ENCODE peak calls at places on chromosomes 3 and 15, in eight cellular contexts. T is kidney epithelial cell, I is psoas muscle, K is fibroblast of mammary gland, J is kidney, Q is WERI-Rb-1, Y is GM23338, W is GM20000. U is an unnamed sample.

GRCh38 chr3:48143567-48143966 is 44.6 kb downstream of the CDC25A start:
- DNase-seq in W (no peak), K (no peak), Q (no peak), Y (no peak), I (no peak), J (no peak), T (no peak), U (no peak)

GRCh38 chr3:133883657-133884546 is 11.8 kb downstream of the RAB6B start:
- DNase-seq in T (no peak), W (no peak), Y (no peak), Q (no peak), K (no peak), J (peak; percentile 12), I (no peak), U (no peak)

GRCh38 chr3:172646439-172647015 is 64.3 kb downstream of the NCEH1 start:
- DNase-seq in Y (no peak), W (no peak), T (no peak), I (no peak), J (no peak), K (peak; percentile 76), Q (no peak), U (no peak)

GRCh38 chr3:176469694-176470205 is 727.5 kb downstream of the TBL1XR1 start:
- DNase-seq in Y (peak; percentile 25), Q (no peak), J (no peak), I (no peak), K (no peak), T (no peak), W (no peak), U (no peak)

GRCh38 chr15:96268421-96269204 is 61.9 kb upstream of the NR2F2 start:
- DNase-seq in K (peak; percentile 34), J (no peak), I (no peak), Y (peak; percentile 58), Q (no peak), W (no peak), T (no peak), U (no peak)

GRCh38 chr15:22888120-22888859 is 49.8 kb downstream of the NIPA2 start:
- DNase-seq in T (peak; percentile 82), Y (no peak), I (no peak), W (no peak), Q (no peak), J (no peak), K (peak; percentile 98), U (peak; percentile 63)

GRCh38 chr15:96693990-96694517 is 363.6 kb downstream of the NR2F2 start:
- DNase-seq in K (no peak), Y (no peak), W (no peak), Q (no peak), J (no peak), T (peak; percentile 29), I (no peak), U (no peak)

GRCh38 chr3:135090020-135090717 is 295.1 kb downstream of the EPHB1 start:
- DNase-seq in I (no peak), W (no peak), Y (no peak), J (no peak), Q (no peak), T (no peak), K (no peak), U (no peak)

GRCh38 chr3:63914312-63914711 is 2.1 kb upstream of the SCAANT1 start:
- DNase-seq in Y (no peak), I (no peak), T (no peak), J (no peak), W (no peak), K (peak; percentile 44), Q (no peak), U (no peak)

GRCh38 chr15:100438570-100438969 is 90.2 kb downstream of the CERS3 start:
- DNase-seq in Y (no peak), Q (peak; percentile 59), I (peak; percentile 83), T (no peak), W (no peak), K (peak; percentile 10), J (no peak), U (no peak)

GRCh38 chr15:71575474-71576045 is 234.8 kb upstream of the NR2E3 start:
- DNase-seq in I (no peak), K (peak; percentile 34), J (no peak), T (no peak), Q (no peak), W (no peak), Y (peak; percentile 23), U (no peak)

GRCh38 chr15:83733206-83733605 is 79.3 kb downstream of the ADAMTSL3 start:
- DNase-seq in J (no peak), T (peak; percentile 85), I (no peak), W (no peak), K (peak; percentile 35), Q (no peak), Y (peak; percentile 25), U (no peak)

GRCh38 chr3:187150599-187150998 is 11.3 kb upstream of the RPL39L start:
- DNase-seq in I (no peak), Q (peak; percentile 45), K (no peak), J (no peak), W (peak; percentile 21), Y (peak; percentile 58), T (no peak), U (no peak)

GRCh38 chr3:126621627-126622345 is 33.1 kb downstream of the TXNRD3 start:
- DNase-seq in J (no peak), I (no peak), Q (no peak), Y (no peak), K (peak; percentile 32), W (no peak), T (no peak), U (no peak)

GRCh38 chr3:182910939-182911781 is 69.2 kb downstream of the DCUN1D1 start:
- DNase-seq in Y (no peak), Q (no peak), T (no peak), K (no peak), W (no peak), J (no peak), I (no peak), U (no peak)

GRCh38 chr3:144229237-144229830 is 257.7 kb downstream of the DIPK2A start:
- DNase-seq in Q (no peak), T (no peak), I (no peak), J (no peak), Y (no peak), W (no peak), K (no peak), U (no peak)

DNA sequence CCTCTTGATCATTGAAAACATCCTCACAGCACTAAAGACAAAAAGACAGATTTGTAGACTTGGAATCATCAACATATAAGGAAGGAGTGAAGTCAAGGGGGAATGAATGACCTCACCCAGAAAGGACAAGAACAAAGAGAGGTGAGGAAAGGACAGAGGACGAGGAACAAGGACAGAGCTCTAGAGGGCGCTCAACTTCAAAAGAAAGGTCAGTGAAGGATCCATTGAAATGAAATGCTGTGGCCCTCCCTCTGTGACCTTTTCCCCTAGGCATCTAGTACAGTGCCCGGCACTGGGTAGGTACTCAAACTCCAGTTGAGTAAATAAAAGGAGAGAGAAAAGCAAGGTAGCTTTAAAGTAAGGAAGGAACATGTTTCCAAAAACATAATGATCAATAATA is 2.6 kb downstream of the ATP8B4 start:
- DNase-seq in K (peak; percentile 76), I (no peak), W (peak; percentile 30), Q (peak; percentile 34), J (no peak), Y (peak; percentile 92), T (no peak), U (no peak)
- TF ChIP-seq CTCF in K (peak; percentile 56), I (no peak), W (peak; percentile 37), Q (peak; percentile 69), J (no peak), Y (peak; percentile 79), T (peak; percentile 37), U (peak; percentile 27)

DNA sequence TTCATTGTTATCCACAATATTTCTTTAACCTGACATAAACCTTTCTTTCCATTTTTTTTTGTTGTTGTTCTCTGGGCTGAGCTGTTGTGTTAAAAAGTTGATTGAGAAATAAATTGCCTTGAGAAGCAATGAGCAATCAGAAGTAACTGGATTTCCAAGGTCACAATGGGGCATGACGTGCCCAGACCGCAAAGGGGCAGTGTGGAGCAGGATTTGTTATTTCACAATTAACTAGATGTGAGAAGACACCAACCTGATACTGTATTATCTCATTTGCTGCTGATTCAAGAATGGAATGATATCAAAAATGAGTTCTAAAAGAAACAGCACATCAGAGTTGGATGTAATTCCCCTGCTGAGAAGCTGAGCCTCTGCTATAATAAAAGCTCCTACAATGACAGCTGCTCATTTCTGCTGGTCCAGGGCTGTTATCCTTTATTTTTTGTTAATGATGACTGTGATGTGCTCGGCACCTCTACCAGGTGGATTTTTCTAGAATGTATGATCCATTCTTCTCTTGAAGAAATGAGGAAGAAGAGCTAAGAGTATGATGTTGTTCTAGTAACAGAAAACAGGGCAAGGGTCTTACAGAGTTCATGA is 28.1 kb downstream of the CPNE4 start:
- DNase-seq in J (no peak), T (no peak), Q (no peak), Y (peak; percentile 68), W (peak; percentile 10), I (no peak), K (peak; percentile 60), U (no peak)
- TF ChIP-seq CTCF in J (peak; percentile 38), T (peak; percentile 63), Q (peak; percentile 32), Y (peak; percentile 76), W (peak; percentile 38), I (no peak), K (peak; percentile 63), U (peak; percentile 62)

GRCh38 chr15:80183886-80184285 is 31.1 kb downstream of the FAH start:
- DNase-seq in Y (peak; percentile 38), W (no peak), J (no peak), Q (no peak), K (no peak), I (no peak), T (no peak), U (no peak)
- TF ChIP-seq CTCF in Y (peak; percentile 50), W (no peak), J (no peak), Q (peak; percentile 36), K (peak; percentile 27), I (peak; percentile 12), T (no peak), U (no peak)

DNA sequence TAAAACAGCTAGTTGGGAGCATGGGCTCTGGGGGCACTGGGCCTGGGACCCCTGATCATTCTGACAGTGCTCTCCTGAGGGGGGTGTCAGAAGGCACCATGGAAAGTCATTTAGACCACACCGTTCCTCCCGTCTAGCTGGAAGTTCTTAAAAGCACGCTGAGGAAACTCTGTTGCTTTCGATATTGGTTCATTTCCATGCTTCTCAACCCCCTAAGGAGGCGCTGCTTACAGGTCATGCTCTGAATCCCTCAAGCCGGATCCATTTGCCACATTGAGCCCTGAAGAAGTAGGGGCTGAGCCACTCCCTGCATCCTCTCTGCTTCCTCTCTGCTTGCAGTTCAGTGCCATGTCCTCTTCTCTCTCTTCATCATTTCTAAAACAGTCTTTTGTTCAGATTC is 187.2 kb downstream of the CACNA2D3 start:
- DNase-seq in J (no peak), W (no peak), I (no peak), T (no peak), Y (peak; percentile 20), Q (peak; percentile 20), K (no peak), U (no peak)
- TF ChIP-seq CTCF in J (no peak), W (no peak), I (no peak), T (no peak), Y (peak; percentile 9), Q (no peak), K (no peak), U (no peak)

DNA sequence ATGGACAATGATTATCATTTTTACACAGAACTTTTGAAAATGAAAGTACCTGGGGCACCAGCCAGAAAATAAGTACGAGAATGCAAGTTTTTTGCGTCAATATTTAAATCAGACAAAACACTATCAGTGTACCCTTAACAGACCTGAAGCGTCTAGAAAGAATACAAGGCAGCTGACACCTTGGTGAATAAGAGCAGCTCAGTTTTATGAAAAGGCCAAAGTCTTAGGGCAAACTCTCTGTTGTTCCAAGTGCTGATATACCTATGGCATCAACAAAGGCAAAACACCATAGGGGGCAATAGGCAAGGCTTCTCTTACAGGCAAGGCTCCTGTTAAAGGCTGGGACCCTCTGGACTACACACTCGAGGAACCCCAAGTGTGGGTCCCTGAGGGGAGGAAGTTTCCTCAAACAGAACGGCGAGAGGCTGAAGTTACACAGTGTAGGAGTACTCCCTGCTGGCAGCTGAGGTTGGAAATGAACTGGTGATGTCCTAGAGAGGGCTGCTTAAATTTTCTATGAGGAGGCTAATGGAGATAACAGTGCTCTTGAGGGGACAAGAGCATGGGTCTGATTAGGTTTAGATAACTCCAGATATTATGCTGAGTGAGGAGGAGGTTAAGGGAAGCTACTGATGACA is 291.0 kb downstream of the TIGIT start:
- DNase-seq in K (peak; percentile 25), Q (no peak), W (no peak), Y (no peak), I (no peak), J (no peak), T (no peak), U (no peak)
- TF ChIP-seq CTCF in K (no peak), Q (no peak), W (no peak), Y (peak; percentile 43), I (no peak), J (no peak), T (no peak), U (peak; percentile 17)